ENCODE peak calls at places on chromosomes 12 and 14, in five cellular contexts. Z, T, N, C and Q are unnamed samples.
A peak's percentile ranks its signal among the peaks of the same experiment; 100 is the strongest.

GRCh38 chr12:45948546-45948945 is 41.8 kb downstream of the SCAF11 start:
- DNase-seq in T (no peak), N (no peak), Z (no peak), C (no peak), Q (no peak)

GRCh38 chr12:53186745-53187144 is 6.0 kb upstream of the CSAD start:
- DNase-seq in Z (no peak), T (no peak), N (no peak), C (no peak), Q (no peak)

GRCh38 chr12:12327802-12328201 is 22.2 kb downstream of the MANSC1 start:
- DNase-seq in C (no peak), N (peak; percentile 19), T (peak; percentile 87), Z (no peak), Q (no peak)

GRCh38 chr12:47817272-47818006 is 2.3 kb downstream of the HDAC7 start:
- DNase-seq in Z (no peak), N (no peak), C (no peak), T (no peak), Q (no peak)

GRCh38 chr12:28489256-28489655 is 299.0 kb downstream of the CCDC91 start:
- DNase-seq in N (no peak), T (no peak), Z (no peak), C (no peak), Q (no peak)

GRCh38 chr14:24078146-24078545 is 6.8 kb downstream of the CPNE6 start:
- DNase-seq in N (no peak), C (no peak), T (peak; percentile 18), Z (no peak), Q (no peak)

GRCh38 chr12:79561401-79562132 is 129.2 kb downstream of the PAWR start:
- DNase-seq in Z (no peak), C (no peak), T (peak; percentile 53), N (no peak), Q (no peak)

GRCh38 chr12:32084017-32084688 is 22.5 kb upstream of the BICD1 start:
- DNase-seq in Z (no peak), N (no peak), T (no peak), C (no peak), Q (no peak)

GRCh38 chr12:81758421-81759214 is 532 bp downstream of the PPFIA2 start:
- DNase-seq in T (peak; percentile 55), N (no peak), C (peak; percentile 15), Z (no peak), Q (no peak)

GRCh38 chr12:77062846-77063461 is 2.4 kb downstream of the E2F7 start:
- DNase-seq in N (no peak), C (no peak), T (no peak), Z (no peak), Q (no peak)

GRCh38 chr14:64209428-64210165 is 84.6 kb downstream of the ESR2 start:
- DNase-seq in Z (peak; percentile 30), C (peak; percentile 81), T (no peak), N (no peak), Q (no peak)

GRCh38 chr14:26281280-26281998 is 316.4 kb downstream of the NOVA1 start:
- DNase-seq in T (peak; percentile 93), N (peak; percentile 26), Z (no peak), C (no peak), Q (no peak)

GRCh38 chr12:2876431-2877046 is 435 bp downstream of the FOXM1 start:
- DNase-seq in T (peak; percentile 73), N (no peak), Z (no peak), C (no peak), Q (no peak)

GRCh38 chr12:3669594-3669993 is 83.3 kb downstream of the CRACR2A start:
- DNase-seq in Z (no peak), N (no peak), C (no peak), T (no peak), Q (no peak)

GRCh38 chr12:85260904-85261303 is 19.1 kb upstream of the ALX1 start:
- DNase-seq in N (no peak), Z (no peak), T (peak; percentile 14), C (no peak), Q (no peak)

GRCh38 chr12:113238309-113238708 is 17.0 kb downstream of the TPCN1 start:
- DNase-seq in T (no peak), N (no peak), C (no peak), Z (no peak), Q (no peak)

GRCh38 chr12:104055686-104056388 is 5.8 kb upstream of the GLT8D2 start:
- DNase-seq in T (peak; percentile 73), C (no peak), N (no peak), Z (peak; percentile 58), Q (no peak)

GRCh38 chr14:69360438-69361108 is 37.5 kb downstream of the ERH start:
- DNase-seq in N (no peak), T (no peak), Z (no peak), C (no peak), Q (no peak)

GRCh38 chr14:93759781-93760307 is 28.4 kb downstream of the PRIMA1 start:
- DNase-seq in C (peak; percentile 35), Z (peak; percentile 32), N (no peak), T (no peak), Q (no peak)

GRCh38 chr12:88570103-88570502 is 10.2 kb downstream of the KITLG start:
- DNase-seq in T (peak; percentile 57), Z (no peak), N (no peak), C (no peak), Q (no peak)

GRCh38 chr12:71158361-71158882 is 623 bp upstream of the TSPAN8 start:
- DNase-seq in N (no peak), Z (peak; percentile 24), C (no peak), T (no peak), Q (no peak)

GRCh38 chr14:93778453-93778852 is 9.8 kb downstream of the PRIMA1 start:
- DNase-seq in T (no peak), N (no peak), Z (no peak), C (no peak), Q (no peak)

GRCh38 chr12:6554990-6555691 is 701 bp downstream of the IFFO1 start:
- DNase-seq in T (peak; percentile 10), Z (no peak), N (no peak), C (no peak), Q (no peak)

GRCh38 chr12:111753144-111753881 is 13.4 kb upstream of the ALDH2 start:
- DNase-seq in N (no peak), T (peak; percentile 71), C (peak; percentile 68), Z (peak; percentile 75), Q (no peak)

GRCh38 chr14:22871200-22871961 is at the start of gene LRP10:
- DNase-seq in N (no peak), T (peak; percentile 98), C (peak; percentile 91), Z (peak; percentile 96), Q (peak; percentile 70)

GRCh38 chr14:95330591-95331370 is 11.1 kb upstream of the CLMN start:
- DNase-seq in T (no peak), N (no peak), C (no peak), Z (no peak), Q (no peak)

GRCh38 chr12:68446379-68446778 is 114.2 kb upstream of the MDM1 start:
- DNase-seq in Z (no peak), T (no peak), N (no peak), C (no peak), Q (no peak)

GRCh38 chr14:89256951-89257350 is 160.1 kb downstream of the FOXN3 start:
- DNase-seq in T (no peak), Z (no peak), C (no peak), N (no peak), Q (no peak)

GRCh38 chr12:101685121-101685520 is 12.3 kb upstream of the CHPT1 start:
- DNase-seq in Z (no peak), N (no peak), C (no peak), T (no peak), Q (no peak)

GRCh38 chr12:21675096-21675495 is 17.5 kb upstream of the LDHB start:
- DNase-seq in C (no peak), T (no peak), N (no peak), Z (no peak), Q (no peak)

GRCh38 chr12:836952-837351 is 84.6 kb downstream of the WNK1 start:
- DNase-seq in N (no peak), T (no peak), C (no peak), Z (no peak), Q (no peak)
- H3K4me1 ChIP-seq in N (peaks cover 3% of the 10 kb centered on the region), T (no peaks in the 10 kb centered on the region), C (peaks cover 1% of the 10 kb centered on the region), Z (no peaks in the 10 kb centered on the region), Q (peaks cover 6% of the 10 kb centered on the region)

GRCh38 chr12:24728826-24729225 is 220.1 kb downstream of the BCAT1 start:
- DNase-seq in C (no peak), T (no peak), Z (no peak), N (no peak), Q (no peak)
- H3K4me1 ChIP-seq in C (no peaks in the 10 kb centered on the region), T (no peaks in the 10 kb centered on the region), Z (no peaks in the 10 kb centered on the region), N (no peaks in the 10 kb centered on the region), Q (no peaks in the 10 kb centered on the region)

DNA sequence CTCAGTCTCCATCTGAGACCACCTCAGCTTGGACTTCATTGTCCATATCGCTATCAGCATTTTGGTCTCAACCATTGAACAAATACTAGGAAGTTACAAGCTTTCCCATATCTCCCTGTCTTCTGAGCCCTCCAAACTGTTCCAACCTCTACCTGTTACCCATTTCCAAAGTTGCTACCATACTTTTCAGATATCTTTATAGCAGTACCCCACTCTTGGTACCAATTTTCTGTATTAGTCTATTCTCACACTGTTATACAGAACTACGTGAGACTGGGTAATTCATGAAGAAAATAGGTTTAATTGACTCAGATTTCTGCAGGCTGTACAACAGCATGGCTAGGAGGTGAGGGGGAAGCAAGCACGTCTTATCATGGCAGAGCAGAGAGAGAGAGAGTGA is 53.8 kb downstream of the PRKCH start:
- DNase-seq in T (no peak), Z (no peak), N (no peak), C (no peak), Q (no peak)
- H3K4me1 ChIP-seq in T (no peaks in the 10 kb centered on the region), Z (no peaks in the 10 kb centered on the region), N (no peaks in the 10 kb centered on the region), C (no peaks in the 10 kb centered on the region), Q (peaks cover 85% of the 10 kb centered on the region)

DNA sequence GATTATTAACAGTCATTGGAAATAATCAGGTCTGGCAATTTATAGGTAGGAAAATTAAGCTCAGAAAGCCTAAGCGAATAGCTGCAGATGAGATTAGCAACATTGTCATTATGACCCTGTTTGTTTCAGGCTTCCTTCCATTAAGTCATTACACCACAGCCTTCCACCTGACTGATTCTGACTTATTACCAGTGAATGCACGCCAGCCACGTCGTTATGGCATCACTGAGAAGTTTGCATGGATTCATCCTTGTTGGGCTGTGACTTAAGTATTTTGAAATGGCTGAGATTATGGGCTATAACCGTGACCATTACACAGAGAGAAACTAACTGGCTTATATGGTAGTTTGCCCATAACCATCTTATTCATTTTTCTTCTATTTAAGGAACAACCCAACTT is 18.6 kb downstream of the RASSF8 start:
- DNase-seq in C (no peak), Z (no peak), N (no peak), T (no peak), Q (no peak)
- H3K4me1 ChIP-seq in C (peaks cover 18% of the 10 kb centered on the region), Z (no peaks in the 10 kb centered on the region), N (peaks cover 6% of the 10 kb centered on the region), T (peaks cover 16% of the 10 kb centered on the region), Q (no peaks in the 10 kb centered on the region)

DNA sequence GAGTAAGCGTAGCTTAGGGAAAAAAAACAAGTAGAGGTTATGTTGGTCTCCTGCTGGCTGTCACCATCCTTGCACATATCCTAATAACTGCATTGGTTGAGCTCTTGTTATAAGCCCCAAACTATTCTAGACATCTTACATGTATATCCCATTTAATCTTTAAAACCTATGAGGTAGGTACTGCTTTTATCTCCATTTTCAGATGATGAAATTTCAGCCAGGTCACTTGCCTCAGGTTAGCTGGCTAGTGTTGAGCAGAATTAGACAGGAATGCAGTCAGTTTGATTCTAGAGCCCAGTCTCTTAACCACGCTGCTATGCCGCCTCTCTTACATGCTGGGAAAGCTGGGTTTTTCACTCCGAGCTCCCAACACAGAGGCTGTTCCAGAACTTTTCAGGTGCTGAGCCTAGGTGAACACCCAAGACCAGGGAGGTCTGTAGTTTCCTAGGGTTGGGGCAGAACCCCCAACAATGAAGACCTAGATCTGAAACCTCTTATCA is 269.9 kb upstream of the RGS6 start:
- DNase-seq in T (no peak), Z (no peak), N (no peak), C (no peak), Q (no peak)
- H3K4me1 ChIP-seq in T (no peaks in the 10 kb centered on the region), Z (no peaks in the 10 kb centered on the region), N (peaks cover 20% of the 10 kb centered on the region), C (no peaks in the 10 kb centered on the region), Q (no peaks in the 10 kb centered on the region)